ENCODE peak calls at places on chromosomes 5 and 9, in four cellular contexts. T is chondrocyte; P is CD8-positive, alpha-beta T cell; R is fibroblast of the aortic adventitia. U is an unnamed sample.

GRCh38 chr5:56129288-56129687 is 103.8 kb downstream of the ANKRD55 start:
- DNase-seq in T (no peak), P (no peak), R (no peak), U (no peak)

GRCh38 chr9:88173378-88173999 is 35.2 kb upstream of the SPATA31C2 start:
- DNase-seq in T (no peak), P (peak; percentile 60), R (peak; percentile 70), U (no peak)

GRCh38 chr9:13213337-13213736 is 66.2 kb downstream of the MPDZ start:
- DNase-seq in T (no peak), P (no peak), R (peak; percentile 68), U (no peak)

GRCh38 chr5:36450229-36451024 is 148.7 kb upstream of the RANBP3L start:
- DNase-seq in T (no peak), P (no peak), R (peak; percentile 20), U (no peak)

GRCh38 chr5:95892784-95893354 is 68.8 kb downstream of the ELL2 start:
- DNase-seq in T (no peak), P (no peak), R (peak; percentile 51), U (no peak)

GRCh38 chr5:14672082-14672481 is 7.6 kb downstream of the OTULIN start:
- DNase-seq in T (no peak), P (no peak), R (no peak), U (no peak)

GRCh38 chr5:170573660-170574059 is 69.8 kb downstream of the KCNIP1 start:
- DNase-seq in T (no peak), P (no peak), R (no peak), U (no peak)

GRCh38 chr5:127878174-127878750 is 175.1 kb downstream of the CCDC192 start:
- DNase-seq in T (no peak), P (no peak), R (peak; percentile 58), U (no peak)

GRCh38 chr9:6014668-6015270 is 655 bp downstream of the RANBP6 start:
- DNase-seq in T (no peak), P (no peak), R (peak; percentile 53), U (no peak)

GRCh38 chr5:14450055-14450524 is 131.5 kb upstream of the OTULINL start:
- DNase-seq in T (no peak), P (no peak), R (peak; percentile 97), U (no peak)

GRCh38 chr9:88782931-88783451 is 208.3 kb upstream of the S1PR3 start:
- DNase-seq in T (no peak), P (no peak), R (no peak), U (no peak)

GRCh38 chr5:35436441-35437057 is 181.1 kb upstream of the SPEF2 start:
- DNase-seq in T (no peak), P (no peak), R (peak; percentile 42), U (no peak)

GRCh38 chr5:6315580-6315979 is 62.8 kb downstream of the MED10 start:
- DNase-seq in T (peak; percentile 59), P (no peak), R (no peak), U (no peak)

GRCh38 chr9:128145536-128145935 is 3.7 kb upstream of the LCN2 start:
- DNase-seq in T (peak; percentile 72), P (no peak), R (no peak), U (no peak)

GRCh38 chr5:159663986-159664385 is 252.3 kb upstream of the ADRA1B start:
- DNase-seq in T (no peak), P (no peak), R (no peak), U (no peak)

GRCh38 chr5:150295741-150296486 is 6.3 kb upstream of the CAMK2A start:
- DNase-seq in T (peak; percentile 75), P (no peak), R (no peak), U (no peak)

GRCh38 chr9:5620494-5620893 is 8.4 kb upstream of the RIC1 start:
- DNase-seq in T (no peak), P (no peak), R (no peak), U (no peak)

GRCh38 chr5:15566789-15567188 is 66.8 kb downstream of the FBXL7 start:
- DNase-seq in T (no peak), P (no peak), R (no peak), U (no peak)

DNA sequence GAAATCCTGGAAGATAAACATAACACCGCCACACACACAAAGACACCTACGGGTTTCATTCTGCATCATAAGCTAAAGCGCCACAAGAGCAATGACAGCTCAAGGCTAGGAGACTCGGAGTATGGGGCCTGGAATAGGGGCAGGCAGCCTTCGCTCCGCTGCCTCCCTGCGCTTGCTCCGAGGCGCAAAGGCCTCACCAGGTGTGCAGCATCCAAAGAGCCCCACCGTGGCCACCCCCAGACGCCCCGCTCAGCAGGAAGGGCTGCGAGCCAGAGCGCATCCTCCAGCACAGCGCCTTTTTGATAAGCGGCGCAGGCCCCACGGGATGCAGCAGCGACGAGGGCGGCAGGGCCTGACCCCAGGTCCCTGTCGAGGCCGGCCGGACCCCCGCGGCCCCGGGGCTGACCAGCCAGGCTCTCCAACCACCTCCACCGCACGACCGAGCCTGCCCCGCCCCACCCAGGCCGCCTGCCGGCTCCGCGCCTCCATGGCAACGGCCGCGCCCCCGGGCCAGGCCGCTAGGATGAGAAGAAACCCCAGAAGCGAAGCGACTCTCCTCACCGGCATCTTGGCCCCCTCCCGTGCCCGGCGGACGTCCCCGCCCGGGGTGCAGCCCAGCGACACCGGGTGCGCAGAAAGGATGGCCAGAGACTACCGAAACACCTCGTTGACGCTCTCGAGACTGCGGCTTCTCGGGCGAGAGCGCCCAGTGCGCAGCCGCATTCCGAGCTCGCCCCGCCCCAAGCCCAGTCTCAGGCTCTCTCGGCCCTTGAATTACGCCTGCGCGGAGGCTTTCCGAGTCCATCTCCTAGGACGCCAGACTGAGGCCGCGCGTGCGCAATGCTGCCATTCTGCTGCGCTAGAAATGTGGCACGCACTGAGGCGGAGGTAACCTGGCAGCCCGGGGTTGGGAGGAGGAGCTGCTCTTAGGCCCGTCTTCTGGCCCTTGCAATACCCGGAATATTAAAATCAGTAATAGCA is at the start of gene KIF3A:
- DNase-seq in T (peak; percentile 98), P (peak; percentile 99), R (peak; percentile 96), U (peak; percentile 98)
- TF ChIP-seq CTCF in T (peak; percentile 43), P (peak; percentile 30), R (peak; percentile 12), U (no peak)

GRCh38 chr5:154646841-154647759 is 108.1 kb upstream of the LARP1 start:
- DNase-seq in T (peak; percentile 70), P (peak; percentile 29), R (peak; percentile 12), U (no peak)
- TF ChIP-seq CTCF in T (no peak), P (no peak), R (no peak), U (no peak)

DNA sequence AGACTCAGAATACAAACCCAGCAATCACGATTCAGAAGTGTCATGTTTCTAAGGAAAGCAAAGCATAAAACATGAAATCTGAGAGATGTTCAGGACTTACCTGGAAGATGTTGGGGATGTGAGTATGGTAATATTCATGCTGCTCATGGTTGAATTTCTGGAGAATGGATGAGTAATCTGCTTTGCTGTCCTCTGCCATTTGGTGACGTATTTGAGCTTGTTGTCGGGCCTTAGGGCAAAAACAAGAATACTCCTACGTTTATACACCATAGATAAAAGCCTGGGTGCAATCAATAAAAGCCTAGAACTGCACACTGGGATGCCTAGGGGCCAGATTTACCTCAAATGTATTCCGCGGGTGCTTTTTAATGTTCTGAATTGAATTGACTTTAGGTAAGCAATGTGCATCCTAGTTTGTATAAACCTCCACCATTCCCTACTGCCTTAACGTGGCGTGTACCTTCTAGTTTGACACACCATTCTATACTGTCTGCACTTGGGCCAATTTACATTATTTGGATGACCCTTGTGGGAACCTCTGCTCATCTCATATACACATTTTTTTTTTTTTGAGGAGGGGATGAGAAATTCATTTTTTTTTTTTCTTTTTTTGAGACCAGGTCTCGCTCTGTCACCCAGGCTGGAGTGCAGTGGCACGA is 94.3 kb downstream of the USP20 start:
- DNase-seq in T (no peak), P (no peak), R (no peak), U (no peak)
- TF ChIP-seq CTCF in T (no peak), P (no peak), R (no peak), U (no peak)

GRCh38 chr5:136424835-136425694 is 59.7 kb upstream of the TRPC7 start:
- DNase-seq in T (no peak), P (peak; percentile 25), R (peak; percentile 55), U (no peak)
- TF ChIP-seq CTCF in T (peak; percentile 75), P (no peak), R (peak; percentile 81), U (no peak)

DNA sequence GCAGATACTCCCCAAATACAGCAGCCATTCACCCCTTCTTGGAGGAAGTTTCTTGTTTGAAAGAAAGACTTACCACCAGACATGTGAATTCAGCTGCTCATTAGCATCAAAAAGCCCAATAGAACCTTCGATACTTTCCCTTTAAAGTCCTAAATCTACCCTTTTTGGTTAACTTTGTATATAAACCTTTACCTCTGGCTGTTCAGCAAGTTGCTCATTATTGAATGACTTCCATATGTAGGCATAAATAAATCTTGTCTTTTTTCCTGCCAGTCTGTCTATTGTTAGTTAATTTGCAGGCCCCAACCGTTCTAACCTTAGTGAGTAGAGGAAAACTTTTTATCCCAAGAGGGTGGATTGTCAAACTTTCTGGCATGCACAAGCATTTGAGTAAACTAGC is 27.9 kb upstream of the FBXL17 start:
- DNase-seq in T (no peak), P (no peak), R (no peak), U (no peak)
- TF ChIP-seq CTCF in T (no peak), P (no peak), R (no peak), U (no peak)

GRCh38 chr5:151622367-151623097 is 31.4 kb upstream of the FAT2 start:
- DNase-seq in T (no peak), P (no peak), R (no peak), U (no peak)
- TF ChIP-seq CTCF in T (no peak), P (no peak), R (no peak), U (no peak)

DNA sequence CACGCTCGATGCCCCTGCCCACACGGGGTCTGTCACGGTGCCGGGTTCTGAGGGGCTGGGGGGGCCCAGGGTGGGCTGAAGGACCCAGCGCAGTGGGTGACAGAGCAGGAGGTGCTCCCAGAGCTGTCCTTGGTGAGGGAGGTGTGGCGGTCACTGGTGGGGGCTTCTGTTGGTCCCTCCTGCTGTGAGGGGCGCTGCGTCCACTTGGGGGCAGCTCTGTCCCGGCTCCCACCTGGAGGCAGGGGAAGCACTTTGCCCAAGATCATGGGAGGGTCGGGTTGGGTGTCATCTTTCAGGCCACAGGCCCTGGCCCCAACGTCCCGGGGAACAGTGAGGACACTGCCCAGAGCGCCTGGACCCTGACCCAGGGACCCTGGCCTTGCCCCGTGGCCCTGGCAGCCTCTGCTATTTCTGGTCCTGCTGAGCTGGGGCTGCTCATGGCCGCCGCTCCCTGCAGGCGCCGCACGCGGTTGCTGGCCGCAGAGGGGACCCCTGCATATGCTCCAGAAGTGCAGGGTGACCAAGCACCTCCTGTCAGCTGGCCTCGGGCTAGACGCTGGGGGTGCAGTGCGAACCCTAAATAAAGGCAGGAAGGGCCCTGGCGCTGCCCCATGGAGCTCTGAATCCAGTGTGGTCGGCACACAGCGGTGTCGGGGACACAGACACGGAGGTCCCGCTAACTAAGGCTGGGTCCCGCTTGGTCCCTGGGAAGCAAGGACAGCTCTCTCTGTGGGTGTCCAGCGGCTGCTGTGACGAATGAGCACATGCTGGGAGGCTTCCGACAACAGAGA is 11.6 kb upstream of the RNU6ATAC start:
- DNase-seq in T (peak; percentile 87), P (no peak), R (no peak), U (no peak)
- TF ChIP-seq CTCF in T (peak; percentile 65), P (no peak), R (peak; percentile 11), U (no peak)

DNA sequence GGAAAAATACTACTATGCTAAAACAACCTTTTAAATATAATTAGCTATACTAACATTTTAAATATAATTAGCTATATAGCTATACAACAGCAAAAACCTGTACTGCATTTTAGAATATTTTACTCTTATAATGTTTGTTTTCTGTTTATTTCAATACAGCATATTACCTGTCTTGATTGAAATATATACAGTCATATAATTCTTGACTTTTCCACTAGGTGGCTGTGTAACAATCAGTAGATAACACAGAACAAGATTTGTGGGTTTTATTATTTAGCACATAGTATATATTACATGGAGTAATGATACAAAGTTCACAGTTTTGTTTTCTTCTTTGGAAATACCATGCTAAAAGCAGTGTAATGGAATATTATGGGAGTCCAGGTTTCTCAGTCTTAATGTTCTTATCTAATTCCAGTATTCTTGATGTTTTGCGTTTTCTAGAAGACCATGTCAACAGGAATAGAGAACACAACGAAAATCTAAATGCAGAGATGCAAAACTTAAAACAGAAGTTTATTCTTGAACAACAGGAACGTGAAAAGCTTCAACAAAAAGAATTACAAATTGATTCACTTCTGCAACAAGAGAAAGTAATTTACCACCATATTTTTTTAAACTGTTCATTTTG is 13.3 kb downstream of the HMMR start:
- DNase-seq in T (no peak), P (no peak), R (peak; percentile 61), U (no peak)
- TF ChIP-seq CTCF in T (peak; percentile 81), P (peak; percentile 32), R (peak; percentile 55), U (no peak)

U was measured in activated B cell treated with CpG ODN at 0.5 μM for 24 hours.